ENCODE peak calls at places on chromosomes 1 and 21, in four cellular contexts. G is stimulated activated CD8-positive, alpha-beta memory T cell treated with anti-CD3 and anti-CD28 coated beads, Interleukin-2, amount 100 ng/mL, for 1 hour; F is NCI-H146; C is foreskin melanocyte. Z is an unnamed sample.

GRCh38 chr1:219442575-219442974 is 170.3 kb downstream of the ZC3H11B start:
- DNase-seq in G (no peak), F (no peak), C (peak; percentile 28), Z (no peak)

GRCh38 chr1:7248828-7249227 is 463.6 kb downstream of the CAMTA1 start:
- DNase-seq in F (no peak), G (no peak), C (no peak), Z (no peak)

GRCh38 chr1:161159087-161159914 is at the start of gene USP21:
- DNase-seq in F (peak; percentile 92), G (peak; percentile 81), C (peak; percentile 82), Z (peak; percentile 70)

GRCh38 chr1:83822206-83822605 is 176.7 kb downstream of the TTLL7 start:
- DNase-seq in C (no peak), G (no peak), F (no peak), Z (no peak)

GRCh38 chr1:197391303-197392226 is 123.5 kb downstream of the CRB1 start:
- DNase-seq in F (no peak), C (no peak), G (no peak), Z (no peak)

GRCh38 chr1:36492491-36492890 is 9.8 kb upstream of the CSF3R start:
- DNase-seq in F (no peak), C (no peak), G (no peak), Z (no peak)

GRCh38 chr1:225950905-225951351 is 9.9 kb upstream of the LEFTY2 start:
- DNase-seq in C (no peak), G (no peak), F (no peak), Z (no peak)

GRCh38 chr1:119646521-119647227 is 1.4 kb downstream of the ZNF697 start:
- DNase-seq in F (no peak), C (peak; percentile 53), G (no peak), Z (no peak)

GRCh38 chr1:11248169-11248568 is 14.2 kb downstream of the MTOR start:
- DNase-seq in C (no peak), G (no peak), F (no peak), Z (no peak)

GRCh38 chr1:95027046-95027445 is 45.7 kb downstream of the ALG14 start:
- DNase-seq in F (no peak), G (no peak), C (no peak), Z (no peak)

GRCh38 chr1:26768755-26769154 is 19.0 kb upstream of the PIGV start:
- DNase-seq in C (peak; percentile 42), G (no peak), F (no peak), Z (no peak)

GRCh38 chr1:92186081-92186480 is 31.6 kb upstream of the C1orf146 start:
- DNase-seq in F (no peak), C (no peak), G (no peak), Z (no peak)

GRCh38 chr1:13766906-13767564 is 67.0 kb downstream of the PRDM2 start:
- DNase-seq in F (no peak), C (peak; percentile 28), G (no peak), Z (no peak)

GRCh38 chr1:241715956-241716355 is 63.9 kb downstream of the WDR64 start:
- DNase-seq in G (no peak), C (no peak), F (no peak), Z (no peak)

GRCh38 chr1:10122926-10123325 is 87.4 kb upstream of the KIF1B start:
- DNase-seq in F (no peak), G (no peak), C (no peak), Z (no peak)

GRCh38 chr1:10708807-10709523 is 87.5 kb downstream of the CASZ1 start:
- DNase-seq in C (no peak), F (no peak), G (no peak), Z (no peak)

GRCh38 chr1:154406572-154406879 is 1.4 kb downstream of the IL6R start:
- DNase-seq in C (no peak), G (no peak), F (no peak), Z (no peak)

GRCh38 chr1:24720152-24720551 is 25.1 kb upstream of the CLIC4 start:
- DNase-seq in F (no peak), G (no peak), C (no peak), Z (no peak)

GRCh38 chr1:42779725-42780124 is 5.1 kb upstream of the TMEM269 start:
- DNase-seq in G (no peak), F (no peak), C (no peak), Z (no peak)

GRCh38 chr1:10943991-10944730 is 68.3 kb upstream of the TARDBP start:
- DNase-seq in C (no peak), G (no peak), F (peak; percentile 66), Z (no peak)

GRCh38 chr1:204828352-204828850 is 42.3 kb upstream of the NFASC start:
- DNase-seq in F (peak; percentile 86), C (peak; percentile 38), G (no peak), Z (peak; percentile 55)

GRCh38 chr1:79663916-79664315 is 657.4 kb upstream of the ADGRL4 start:
- DNase-seq in F (no peak), C (no peak), G (no peak), Z (no peak)

GRCh38 chr21:29235714-29236197 is 63.0 kb upstream of the BACH1 start:
- DNase-seq in F (no peak), G (no peak), C (no peak), Z (no peak)

GRCh38 chr1:156893048-156893953 is at the start of gene PEAR1:
- DNase-seq in G (no peak), F (no peak), C (no peak), Z (no peak)

GRCh38 chr1:212967767-212968166 is 17.4 kb downstream of the VASH2 start:
- DNase-seq in F (peak; percentile 12), G (no peak), C (peak; percentile 13), Z (no peak)

GRCh38 chr1:113872219-113872934 is 865 bp upstream of the PTPN22 start:
- DNase-seq in C (no peak), F (no peak), G (no peak), Z (no peak)

GRCh38 chr1:26155370-26156284 is 3.3 kb upstream of the FAM110D start:
- DNase-seq in F (no peak), G (no peak), C (no peak), Z (no peak)

GRCh38 chr1:221687731-221688487 is 54.0 kb downstream of the DUSP10 start:
- DNase-seq in G (no peak), C (no peak), F (peak; percentile 38), Z (no peak)

GRCh38 chr1:54861070-54861761 is 25.8 kb downstream of the DHCR24 start:
- DNase-seq in C (no peak), G (no peak), F (no peak), Z (no peak)

GRCh38 chr1:212182585-212182984 is 102.6 kb upstream of the PPP2R5A start:
- DNase-seq in F (no peak), G (no peak), C (no peak), Z (no peak)

GRCh38 chr1:233523047-233523446 is 90.9 kb upstream of the KCNK1 start:
- DNase-seq in F (no peak), C (peak; percentile 2), G (no peak), Z (no peak)

GRCh38 chr1:29122987-29123870 is 474 bp downstream of the TMEM200B start:
- DNase-seq in C (peak; percentile 13), F (no peak), G (no peak), Z (no peak)

Z was measured in cerebellar nuclear complex.